ENCODE peak calls at places on chromosome 4, in seven cellular contexts. G, K, X, F, Y, N and S are unnamed samples.

GRCh38 chr4:105558277-105558676 is 5.9 kb downstream of the ARHGEF38 start:
- DNase-seq in K (no peak), F (no peak), G (no peak), N (no peak), Y (no peak), X (peak; percentile 55), S (no peak)

GRCh38 chr4:151676301-151676700 is 84.5 kb downstream of the GATB start:
- DNase-seq in F (no peak), N (peak; percentile 88), K (peak; percentile 67), X (no peak), Y (no peak), G (no peak), S (no peak)

GRCh38 chr4:123649248-123649643 is 252.7 kb downstream of the SPRY1 start:
- DNase-seq in G (no peak), N (no peak), K (no peak), Y (no peak), X (no peak), F (no peak), S (no peak)

GRCh38 chr4:171612907-171613306 is 200.3 kb upstream of the GALNTL6 start:
- DNase-seq in Y (no peak), G (no peak), K (no peak), X (no peak), F (no peak), N (no peak), S (no peak)

GRCh38 chr4:120977435-120977997 is 55.0 kb upstream of the PRDM5 start:
- DNase-seq in G (no peak), X (no peak), N (peak; percentile 79), Y (no peak), F (no peak), K (peak; percentile 23), S (no peak)

GRCh38 chr4:78922207-78922606 is 17.0 kb downstream of the PAQR3 start:
- DNase-seq in F (no peak), Y (no peak), G (no peak), K (peak; percentile 26), N (peak; percentile 68), X (no peak), S (no peak)

GRCh38 chr4:101418055-101418454 is 70.7 kb upstream of the PPP3CA start:
- DNase-seq in Y (no peak), K (no peak), N (no peak), G (no peak), F (no peak), X (no peak), S (no peak)

GRCh38 chr4:151691639-151692442 is 69.0 kb downstream of the GATB start:
- DNase-seq in X (no peak), K (no peak), F (no peak), N (no peak), G (no peak), Y (peak; percentile 71), S (no peak)

GRCh38 chr4:173420324-173420752 is 21.4 kb upstream of the SCRG1 start:
- DNase-seq in K (no peak), F (no peak), X (peak; percentile 61), Y (no peak), G (no peak), N (peak; percentile 33), S (no peak)

GRCh38 chr4:98369322-98369721 is 108.1 kb downstream of the RAP1GDS1 start:
- DNase-seq in Y (no peak), X (no peak), F (no peak), G (no peak), K (no peak), N (no peak), S (no peak)